ENCODE peak calls at places on chromosomes 2 and 18, in seven cellular contexts. One of them, this sample, is unnamed.

GRCh38 chr2:239459056-239459455 is 58.2 kb upstream of the HDAC4 start:
- DNase-seq in stimulated activated CD8-positive, alpha-beta memory T cell treated with anti-CD3 and anti-CD28 coated beads, Interleukin-15, amount 100 ng/mL, for 24 hours: no peak
- DNase-seq in activated T-cell treated with anti-CD3 and anti-CD28 coated beads, Interleukin-2, amount 50 U/mL, for 72 hours: no peak
- DNase-seq in GM12865: no peak
- DNase-seq in astrocyte of the spinal cord: no peak
- DNase-seq in NB4: no peak
- DNase-seq in kidney glomerular epithelial cell: no peak
- DNase-seq in this sample: peak

GRCh38 chr2:240725266-240726060 is 33.8 kb downstream of the AQP12A start:
- DNase-seq in stimulated activated CD8-positive, alpha-beta memory T cell treated with anti-CD3 and anti-CD28 coated beads, Interleukin-15, amount 100 ng/mL, for 24 hours: no peak
- DNase-seq in activated T-cell treated with anti-CD3 and anti-CD28 coated beads, Interleukin-2, amount 50 U/mL, for 72 hours: no peak
- DNase-seq in GM12865: no peak
- DNase-seq in astrocyte of the spinal cord: no peak
- DNase-seq in NB4: no peak
- DNase-seq in kidney glomerular epithelial cell: no peak
- DNase-seq in this sample: no peak

GRCh38 chr2:165022781-165023180 is 67.5 kb upstream of the SLC38A11 start:
- DNase-seq in stimulated activated CD8-positive, alpha-beta memory T cell treated with anti-CD3 and anti-CD28 coated beads, Interleukin-15, amount 100 ng/mL, for 24 hours: no peak
- DNase-seq in activated T-cell treated with anti-CD3 and anti-CD28 coated beads, Interleukin-2, amount 50 U/mL, for 72 hours: no peak
- DNase-seq in GM12865: no peak
- DNase-seq in astrocyte of the spinal cord: no peak
- DNase-seq in NB4: no peak
- DNase-seq in kidney glomerular epithelial cell: no peak
- DNase-seq in this sample: no peak

GRCh38 chr2:68292108-68292710 is 27.5 kb downstream of the CNRIP1 start:
- DNase-seq in stimulated activated CD8-positive, alpha-beta memory T cell treated with anti-CD3 and anti-CD28 coated beads, Interleukin-15, amount 100 ng/mL, for 24 hours: no peak
- DNase-seq in activated T-cell treated with anti-CD3 and anti-CD28 coated beads, Interleukin-2, amount 50 U/mL, for 72 hours: peak
- DNase-seq in GM12865: peak
- DNase-seq in astrocyte of the spinal cord: no peak
- DNase-seq in NB4: peak
- DNase-seq in kidney glomerular epithelial cell: peak
- DNase-seq in this sample: no peak

GRCh38 chr2:213202006-213202405 is 50.6 kb upstream of the IKZF2 start:
- DNase-seq in stimulated activated CD8-positive, alpha-beta memory T cell treated with anti-CD3 and anti-CD28 coated beads, Interleukin-15, amount 100 ng/mL, for 24 hours: no peak
- DNase-seq in activated T-cell treated with anti-CD3 and anti-CD28 coated beads, Interleukin-2, amount 50 U/mL, for 72 hours: no peak
- DNase-seq in GM12865: no peak
- DNase-seq in astrocyte of the spinal cord: peak
- DNase-seq in NB4: no peak
- DNase-seq in kidney glomerular epithelial cell: no peak
- DNase-seq in this sample: no peak

GRCh38 chr18:67243799-67244587 is 272.5 kb downstream of the DSEL start:
- DNase-seq in stimulated activated CD8-positive, alpha-beta memory T cell treated with anti-CD3 and anti-CD28 coated beads, Interleukin-15, amount 100 ng/mL, for 24 hours: no peak
- DNase-seq in activated T-cell treated with anti-CD3 and anti-CD28 coated beads, Interleukin-2, amount 50 U/mL, for 72 hours: no peak
- DNase-seq in GM12865: no peak
- DNase-seq in astrocyte of the spinal cord: peak
- DNase-seq in NB4: no peak
- DNase-seq in kidney glomerular epithelial cell: no peak
- DNase-seq in this sample: no peak

GRCh38 chr2:113133696-113134558 is 6.5 kb downstream of the IL1RN start:
- DNase-seq in stimulated activated CD8-positive, alpha-beta memory T cell treated with anti-CD3 and anti-CD28 coated beads, Interleukin-15, amount 100 ng/mL, for 24 hours: no peak
- DNase-seq in activated T-cell treated with anti-CD3 and anti-CD28 coated beads, Interleukin-2, amount 50 U/mL, for 72 hours: peak
- DNase-seq in GM12865: peak
- DNase-seq in astrocyte of the spinal cord: peak
- DNase-seq in NB4: peak
- DNase-seq in kidney glomerular epithelial cell: peak
- DNase-seq in this sample: no peak

GRCh38 chr2:230828272-230828961 is 36.3 kb upstream of the ITM2C start:
- DNase-seq in stimulated activated CD8-positive, alpha-beta memory T cell treated with anti-CD3 and anti-CD28 coated beads, Interleukin-15, amount 100 ng/mL, for 24 hours: no peak
- DNase-seq in activated T-cell treated with anti-CD3 and anti-CD28 coated beads, Interleukin-2, amount 50 U/mL, for 72 hours: peak
- DNase-seq in GM12865: peak
- DNase-seq in astrocyte of the spinal cord: no peak
- DNase-seq in NB4: peak
- DNase-seq in kidney glomerular epithelial cell: no peak
- DNase-seq in this sample: no peak

GRCh38 chr18:3653859-3654441 is 204.0 kb downstream of the TGIF1 start:
- DNase-seq in stimulated activated CD8-positive, alpha-beta memory T cell treated with anti-CD3 and anti-CD28 coated beads, Interleukin-15, amount 100 ng/mL, for 24 hours: no peak
- DNase-seq in activated T-cell treated with anti-CD3 and anti-CD28 coated beads, Interleukin-2, amount 50 U/mL, for 72 hours: no peak
- DNase-seq in GM12865: no peak
- DNase-seq in astrocyte of the spinal cord: no peak
- DNase-seq in NB4: no peak
- DNase-seq in kidney glomerular epithelial cell: no peak
- DNase-seq in this sample: no peak

GRCh38 chr2:155308367-155309009 is 610.0 kb downstream of the KCNJ3 start:
- DNase-seq in stimulated activated CD8-positive, alpha-beta memory T cell treated with anti-CD3 and anti-CD28 coated beads, Interleukin-15, amount 100 ng/mL, for 24 hours: no peak
- DNase-seq in activated T-cell treated with anti-CD3 and anti-CD28 coated beads, Interleukin-2, amount 50 U/mL, for 72 hours: no peak
- DNase-seq in GM12865: peak
- DNase-seq in astrocyte of the spinal cord: no peak
- DNase-seq in NB4: no peak
- DNase-seq in kidney glomerular epithelial cell: no peak
- DNase-seq in this sample: no peak

GRCh38 chr2:86249176-86249842 is 50.1 kb downstream of the MRPL35 start:
- DNase-seq in stimulated activated CD8-positive, alpha-beta memory T cell treated with anti-CD3 and anti-CD28 coated beads, Interleukin-15, amount 100 ng/mL, for 24 hours: no peak
- DNase-seq in activated T-cell treated with anti-CD3 and anti-CD28 coated beads, Interleukin-2, amount 50 U/mL, for 72 hours: no peak
- DNase-seq in GM12865: peak
- DNase-seq in astrocyte of the spinal cord: peak
- DNase-seq in NB4: no peak
- DNase-seq in kidney glomerular epithelial cell: peak
- DNase-seq in this sample: no peak

GRCh38 chr2:40760071-40760666 is 308.3 kb upstream of the SLC8A1 start:
- DNase-seq in stimulated activated CD8-positive, alpha-beta memory T cell treated with anti-CD3 and anti-CD28 coated beads, Interleukin-15, amount 100 ng/mL, for 24 hours: no peak
- DNase-seq in activated T-cell treated with anti-CD3 and anti-CD28 coated beads, Interleukin-2, amount 50 U/mL, for 72 hours: peak
- DNase-seq in GM12865: peak
- DNase-seq in astrocyte of the spinal cord: peak
- DNase-seq in NB4: peak
- DNase-seq in kidney glomerular epithelial cell: peak
- DNase-seq in this sample: no peak

GRCh38 chr2:171741189-171741588 is 53.9 kb downstream of the DYNC1I2 start:
- DNase-seq in stimulated activated CD8-positive, alpha-beta memory T cell treated with anti-CD3 and anti-CD28 coated beads, Interleukin-15, amount 100 ng/mL, for 24 hours: no peak
- DNase-seq in activated T-cell treated with anti-CD3 and anti-CD28 coated beads, Interleukin-2, amount 50 U/mL, for 72 hours: no peak
- DNase-seq in GM12865: peak
- DNase-seq in astrocyte of the spinal cord: peak
- DNase-seq in NB4: peak
- DNase-seq in kidney glomerular epithelial cell: peak
- DNase-seq in this sample: no peak

GRCh38 chr2:74267068-74267467 is 68.7 kb downstream of the MTHFD2 start:
- DNase-seq in stimulated activated CD8-positive, alpha-beta memory T cell treated with anti-CD3 and anti-CD28 coated beads, Interleukin-15, amount 100 ng/mL, for 24 hours: no peak
- DNase-seq in activated T-cell treated with anti-CD3 and anti-CD28 coated beads, Interleukin-2, amount 50 U/mL, for 72 hours: peak
- DNase-seq in GM12865: peak
- DNase-seq in astrocyte of the spinal cord: no peak
- DNase-seq in NB4: peak
- DNase-seq in kidney glomerular epithelial cell: peak
- DNase-seq in this sample: no peak

GRCh38 chr2:222255090-222255489 is 43.7 kb downstream of the PAX3 start:
- DNase-seq in stimulated activated CD8-positive, alpha-beta memory T cell treated with anti-CD3 and anti-CD28 coated beads, Interleukin-15, amount 100 ng/mL, for 24 hours: no peak
- DNase-seq in activated T-cell treated with anti-CD3 and anti-CD28 coated beads, Interleukin-2, amount 50 U/mL, for 72 hours: no peak
- DNase-seq in GM12865: no peak
- DNase-seq in astrocyte of the spinal cord: no peak
- DNase-seq in NB4: no peak
- DNase-seq in kidney glomerular epithelial cell: no peak
- DNase-seq in this sample: no peak

GRCh38 chr2:189486237-189486770 is 45.0 kb downstream of the WDR75 start:
- DNase-seq in stimulated activated CD8-positive, alpha-beta memory T cell treated with anti-CD3 and anti-CD28 coated beads, Interleukin-15, amount 100 ng/mL, for 24 hours: no peak
- DNase-seq in activated T-cell treated with anti-CD3 and anti-CD28 coated beads, Interleukin-2, amount 50 U/mL, for 72 hours: no peak
- DNase-seq in GM12865: no peak
- DNase-seq in astrocyte of the spinal cord: no peak
- DNase-seq in NB4: no peak
- DNase-seq in kidney glomerular epithelial cell: no peak
- DNase-seq in this sample: no peak

GRCh38 chr2:64128943-64129391 is 15.3 kb downstream of the PELI1 start:
- DNase-seq in stimulated activated CD8-positive, alpha-beta memory T cell treated with anti-CD3 and anti-CD28 coated beads, Interleukin-15, amount 100 ng/mL, for 24 hours: no peak
- DNase-seq in activated T-cell treated with anti-CD3 and anti-CD28 coated beads, Interleukin-2, amount 50 U/mL, for 72 hours: no peak
- DNase-seq in GM12865: no peak
- DNase-seq in astrocyte of the spinal cord: no peak
- DNase-seq in NB4: no peak
- DNase-seq in kidney glomerular epithelial cell: no peak
- DNase-seq in this sample: no peak

GRCh38 chr2:96150007-96150406 is 4.8 kb upstream of the DUSP2 start:
- DNase-seq in stimulated activated CD8-positive, alpha-beta memory T cell treated with anti-CD3 and anti-CD28 coated beads, Interleukin-15, amount 100 ng/mL, for 24 hours: no peak
- DNase-seq in activated T-cell treated with anti-CD3 and anti-CD28 coated beads, Interleukin-2, amount 50 U/mL, for 72 hours: no peak
- DNase-seq in GM12865: no peak
- DNase-seq in astrocyte of the spinal cord: no peak
- DNase-seq in NB4: no peak
- DNase-seq in kidney glomerular epithelial cell: no peak
- DNase-seq in this sample: no peak

GRCh38 chr2:129160879-129161278 is 818.6 kb upstream of the RAB6C start:
- DNase-seq in stimulated activated CD8-positive, alpha-beta memory T cell treated with anti-CD3 and anti-CD28 coated beads, Interleukin-15, amount 100 ng/mL, for 24 hours: no peak
- DNase-seq in activated T-cell treated with anti-CD3 and anti-CD28 coated beads, Interleukin-2, amount 50 U/mL, for 72 hours: no peak
- DNase-seq in GM12865: no peak
- DNase-seq in astrocyte of the spinal cord: no peak
- DNase-seq in NB4: peak
- DNase-seq in kidney glomerular epithelial cell: no peak
- DNase-seq in this sample: no peak

GRCh38 chr2:149077861-149078260 is 39.4 kb downstream of the LYPD6B start:
- DNase-seq in stimulated activated CD8-positive, alpha-beta memory T cell treated with anti-CD3 and anti-CD28 coated beads, Interleukin-15, amount 100 ng/mL, for 24 hours: no peak
- DNase-seq in activated T-cell treated with anti-CD3 and anti-CD28 coated beads, Interleukin-2, amount 50 U/mL, for 72 hours: no peak
- DNase-seq in GM12865: no peak
- DNase-seq in astrocyte of the spinal cord: no peak
- DNase-seq in NB4: no peak
- DNase-seq in kidney glomerular epithelial cell: no peak
- DNase-seq in this sample: no peak

GRCh38 chr2:196160101-196160500 is 11.3 kb downstream of the STK17B start:
- DNase-seq in stimulated activated CD8-positive, alpha-beta memory T cell treated with anti-CD3 and anti-CD28 coated beads, Interleukin-15, amount 100 ng/mL, for 24 hours: no peak
- DNase-seq in activated T-cell treated with anti-CD3 and anti-CD28 coated beads, Interleukin-2, amount 50 U/mL, for 72 hours: peak
- DNase-seq in GM12865: peak
- DNase-seq in astrocyte of the spinal cord: peak
- DNase-seq in NB4: peak
- DNase-seq in kidney glomerular epithelial cell: peak
- DNase-seq in this sample: no peak

GRCh38 chr2:148998162-148998830 is 40.2 kb upstream of the LYPD6B start:
- DNase-seq in stimulated activated CD8-positive, alpha-beta memory T cell treated with anti-CD3 and anti-CD28 coated beads, Interleukin-15, amount 100 ng/mL, for 24 hours: no peak
- DNase-seq in activated T-cell treated with anti-CD3 and anti-CD28 coated beads, Interleukin-2, amount 50 U/mL, for 72 hours: no peak
- DNase-seq in GM12865: no peak
- DNase-seq in astrocyte of the spinal cord: no peak
- DNase-seq in NB4: no peak
- DNase-seq in kidney glomerular epithelial cell: no peak
- DNase-seq in this sample: no peak

GRCh38 chr2:3201296-3201695 is 176.3 kb downstream of the EIPR1 start:
- DNase-seq in stimulated activated CD8-positive, alpha-beta memory T cell treated with anti-CD3 and anti-CD28 coated beads, Interleukin-15, amount 100 ng/mL, for 24 hours: no peak
- DNase-seq in activated T-cell treated with anti-CD3 and anti-CD28 coated beads, Interleukin-2, amount 50 U/mL, for 72 hours: no peak
- DNase-seq in GM12865: no peak
- DNase-seq in astrocyte of the spinal cord: no peak
- DNase-seq in NB4: no peak
- DNase-seq in kidney glomerular epithelial cell: no peak
- DNase-seq in this sample: no peak

GRCh38 chr18:48806551-48807261 is 144.1 kb downstream of the SMAD7 start:
- DNase-seq in stimulated activated CD8-positive, alpha-beta memory T cell treated with anti-CD3 and anti-CD28 coated beads, Interleukin-15, amount 100 ng/mL, for 24 hours: no peak
- DNase-seq in activated T-cell treated with anti-CD3 and anti-CD28 coated beads, Interleukin-2, amount 50 U/mL, for 72 hours: no peak
- DNase-seq in GM12865: peak
- DNase-seq in astrocyte of the spinal cord: peak
- DNase-seq in NB4: no peak
- DNase-seq in kidney glomerular epithelial cell: no peak
- DNase-seq in this sample: peak

GRCh38 chr2:156305121-156305520 is 27.4 kb downstream of the NR4A2 start:
- DNase-seq in stimulated activated CD8-positive, alpha-beta memory T cell treated with anti-CD3 and anti-CD28 coated beads, Interleukin-15, amount 100 ng/mL, for 24 hours: no peak
- DNase-seq in activated T-cell treated with anti-CD3 and anti-CD28 coated beads, Interleukin-2, amount 50 U/mL, for 72 hours: no peak
- DNase-seq in GM12865: no peak
- DNase-seq in astrocyte of the spinal cord: no peak
- DNase-seq in NB4: no peak
- DNase-seq in kidney glomerular epithelial cell: no peak
- DNase-seq in this sample: no peak

GRCh38 chr2:211364911-211365310 is 808.5 kb downstream of the CPS1 start:
- DNase-seq in stimulated activated CD8-positive, alpha-beta memory T cell treated with anti-CD3 and anti-CD28 coated beads, Interleukin-15, amount 100 ng/mL, for 24 hours: no peak
- DNase-seq in activated T-cell treated with anti-CD3 and anti-CD28 coated beads, Interleukin-2, amount 50 U/mL, for 72 hours: no peak
- DNase-seq in GM12865: no peak
- DNase-seq in astrocyte of the spinal cord: no peak
- DNase-seq in NB4: no peak
- DNase-seq in kidney glomerular epithelial cell: no peak
- DNase-seq in this sample: no peak

GRCh38 chr2:68632026-68632425 is 11.4 kb upstream of the PROKR1 start:
- DNase-seq in stimulated activated CD8-positive, alpha-beta memory T cell treated with anti-CD3 and anti-CD28 coated beads, Interleukin-15, amount 100 ng/mL, for 24 hours: no peak
- DNase-seq in activated T-cell treated with anti-CD3 and anti-CD28 coated beads, Interleukin-2, amount 50 U/mL, for 72 hours: no peak
- DNase-seq in GM12865: no peak
- DNase-seq in astrocyte of the spinal cord: no peak
- DNase-seq in NB4: no peak
- DNase-seq in kidney glomerular epithelial cell: no peak
- DNase-seq in this sample: no peak

GRCh38 chr18:49566217-49566616 is 4.4 kb downstream of the LIPG start:
- DNase-seq in stimulated activated CD8-positive, alpha-beta memory T cell treated with anti-CD3 and anti-CD28 coated beads, Interleukin-15, amount 100 ng/mL, for 24 hours: no peak
- DNase-seq in activated T-cell treated with anti-CD3 and anti-CD28 coated beads, Interleukin-2, amount 50 U/mL, for 72 hours: no peak
- DNase-seq in GM12865: no peak
- DNase-seq in astrocyte of the spinal cord: no peak
- DNase-seq in NB4: no peak
- DNase-seq in kidney glomerular epithelial cell: no peak
- DNase-seq in this sample: no peak

GRCh38 chr2:69911985-69912563 is 2.8 kb upstream of the MXD1 start:
- DNase-seq in stimulated activated CD8-positive, alpha-beta memory T cell treated with anti-CD3 and anti-CD28 coated beads, Interleukin-15, amount 100 ng/mL, for 24 hours: no peak
- DNase-seq in activated T-cell treated with anti-CD3 and anti-CD28 coated beads, Interleukin-2, amount 50 U/mL, for 72 hours: no peak
- DNase-seq in GM12865: peak
- DNase-seq in astrocyte of the spinal cord: peak
- DNase-seq in NB4: peak
- DNase-seq in kidney glomerular epithelial cell: peak
- DNase-seq in this sample: no peak

GRCh38 chr2:224579411-224579810 is 5.8 kb downstream of the CUL3 start:
- DNase-seq in stimulated activated CD8-positive, alpha-beta memory T cell treated with anti-CD3 and anti-CD28 coated beads, Interleukin-15, amount 100 ng/mL, for 24 hours: no peak
- DNase-seq in activated T-cell treated with anti-CD3 and anti-CD28 coated beads, Interleukin-2, amount 50 U/mL, for 72 hours: no peak
- DNase-seq in GM12865: no peak
- DNase-seq in astrocyte of the spinal cord: peak
- DNase-seq in NB4: peak
- DNase-seq in kidney glomerular epithelial cell: no peak
- DNase-seq in this sample: no peak

GRCh38 chr18:32332708-32333107 is 138.0 kb downstream of the GAREM1 start:
- DNase-seq in stimulated activated CD8-positive, alpha-beta memory T cell treated with anti-CD3 and anti-CD28 coated beads, Interleukin-15, amount 100 ng/mL, for 24 hours: no peak
- DNase-seq in activated T-cell treated with anti-CD3 and anti-CD28 coated beads, Interleukin-2, amount 50 U/mL, for 72 hours: no peak
- DNase-seq in GM12865: no peak
- DNase-seq in astrocyte of the spinal cord: no peak
- DNase-seq in NB4: no peak
- DNase-seq in kidney glomerular epithelial cell: no peak
- DNase-seq in this sample: no peak

GRCh38 chr18:73653251-73653650 is 494.4 kb downstream of the FBXO15 start:
- DNase-seq in stimulated activated CD8-positive, alpha-beta memory T cell treated with anti-CD3 and anti-CD28 coated beads, Interleukin-15, amount 100 ng/mL, for 24 hours: no peak
- DNase-seq in activated T-cell treated with anti-CD3 and anti-CD28 coated beads, Interleukin-2, amount 50 U/mL, for 72 hours: no peak
- DNase-seq in GM12865: no peak
- DNase-seq in astrocyte of the spinal cord: no peak
- DNase-seq in NB4: no peak
- DNase-seq in kidney glomerular epithelial cell: peak
- DNase-seq in this sample: no peak

This sample was measured in right lobe of liver.